ENCODE peak calls at places on chromosome 21, in eight cellular contexts. B, F, G, E, Q, P, H and V are unnamed samples.

GRCh38 chr21:43884012-43884860 is 19.2 kb downstream of the AGPAT3 start:
- DNase-seq in P (peak; percentile 84), B (no peak), H (peak; percentile 24), E (peak; percentile 61), Q (peak; percentile 65), G (peak; percentile 90), F (no peak), V (no peak)

GRCh38 chr21:21383126-21383525 is 384.9 kb downstream of the NCAM2 start:
- DNase-seq in Q (no peak), G (no peak), H (no peak), P (no peak), F (no peak), E (no peak), B (peak; percentile 11), V (peak; percentile 35)

GRCh38 chr21:32411366-32412161 is 942 bp upstream of the EVA1C start:
- DNase-seq in G (peak; percentile 95), Q (peak; percentile 55), H (peak; percentile 74), P (peak; percentile 93), F (no peak), E (peak; percentile 96), B (peak; percentile 38), V (peak; percentile 64)

GRCh38 chr21:16071082-16071481 is 341.3 kb downstream of the USP25 start:
- DNase-seq in H (peak; percentile 21), F (no peak), P (peak; percentile 12), G (no peak), Q (no peak), E (no peak), B (no peak), V (peak; percentile 50)

GRCh38 chr21:46229133-46229922 is 754 bp upstream of the LSS start:
- DNase-seq in Q (no peak), P (peak; percentile 83), E (no peak), F (peak; percentile 16), B (no peak), H (peak; percentile 30), G (no peak), V (no peak)

GRCh38 chr21:44966135-44967081 is 26.6 kb downstream of the SLX9 start:
- DNase-seq in H (no peak), P (no peak), E (no peak), Q (no peak), F (no peak), G (no peak), B (no peak), V (no peak)

GRCh38 chr21:31374430-31374829 is 30.4 kb upstream of the TIAM1 start:
- DNase-seq in B (no peak), P (no peak), F (no peak), E (no peak), G (no peak), Q (no peak), H (no peak), V (no peak)

GRCh38 chr21:28083350-28083749 is 909.3 kb downstream of the LTN1 start:
- DNase-seq in B (no peak), P (no peak), F (no peak), E (no peak), H (peak; percentile 34), G (no peak), Q (no peak), V (no peak)

GRCh38 chr21:36567216-36567917 is 87.4 kb upstream of the CLDN14 start:
- DNase-seq in G (no peak), H (no peak), B (no peak), E (no peak), F (no peak), Q (no peak), P (no peak), V (peak; percentile 35)

GRCh38 chr21:17159697-17160096 is 353.1 kb upstream of the CXADR start:
- DNase-seq in G (no peak), F (no peak), H (no peak), Q (no peak), E (no peak), P (no peak), B (no peak), V (no peak)

DNA sequence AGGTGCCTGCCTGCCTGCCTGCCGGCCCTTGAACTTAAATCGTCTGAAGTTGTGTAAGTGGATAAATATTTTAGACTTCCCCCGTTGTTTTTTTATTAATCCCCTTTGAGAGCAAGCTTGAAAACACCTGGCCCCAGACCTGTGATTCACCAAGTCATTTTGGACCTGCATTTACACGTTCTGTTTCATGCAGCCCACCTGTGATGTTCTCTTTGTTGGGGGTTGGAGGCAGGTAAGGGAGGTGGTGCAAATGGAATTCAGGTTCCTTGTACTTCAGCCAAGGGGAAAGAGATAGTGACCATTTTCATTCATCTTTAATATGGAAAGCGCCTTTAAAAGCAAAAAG is 1.2 kb downstream of the SLC37A1 start:
- DNase-seq in Q (no peak), F (no peak), P (no peak), G (no peak), E (no peak), B (no peak), H (no peak), V (no peak)
- H3K4me3 ChIP-seq in Q (peak overlapping the region; percentile 83), F (peak overlapping the region; percentile 50), P (peak overlapping the region; percentile 72), G (peak overlapping the region; percentile 99), E (peak overlapping the region; percentile 88), B (no peak overlapping the region), H (peak overlapping the region; percentile 85), V (no peak overlapping the region)

DNA sequence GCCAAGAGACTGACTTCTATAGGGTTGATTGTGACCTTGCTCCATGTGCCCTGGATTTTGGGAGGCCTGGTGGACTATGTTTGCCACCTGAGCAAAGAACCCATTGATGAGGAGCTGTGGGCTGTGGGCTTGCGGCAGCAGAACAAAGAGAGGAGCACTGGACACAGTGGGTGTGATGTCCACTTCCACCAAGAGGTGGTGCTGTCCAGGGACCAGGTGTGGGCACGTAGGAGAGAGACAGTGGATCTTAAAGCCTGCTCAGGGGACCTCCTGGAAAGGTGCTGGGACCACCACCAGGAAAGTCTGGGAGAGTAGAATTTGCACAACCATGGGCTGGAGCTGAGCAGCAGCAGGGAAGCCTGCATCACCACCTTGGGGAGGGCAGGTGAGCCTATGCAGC is 106.7 kb upstream of the ETS2 start:
- DNase-seq in P (no peak), Q (peak; percentile 15), E (no peak), B (no peak), H (peak; percentile 43), F (peak; percentile 3), G (no peak), V (no peak)
- TF ChIP-seq CTCF in P (no peak), Q (peak; percentile 33), E (no peak), B (no peak), H (peak; percentile 52), F (no peak), G (no peak), V (peak; percentile 24)

GRCh38 chr21:33644383-33645074 is 2.2 kb downstream of the ITSN1 start:
- DNase-seq in B (peak; percentile 66), F (no peak), E (no peak), P (no peak), H (peak; percentile 22), Q (peak; percentile 30), G (no peak), V (peak; percentile 82)
- H3K4me3 ChIP-seq in B (peak overlapping the region; percentile 96), F (peak overlapping the region; percentile 100), E (peak overlapping the region; percentile 65), P (no peak overlapping the region), H (peak overlapping the region; percentile 52), Q (peak overlapping the region; percentile 60), G (peak overlapping the region; percentile 92), V (peak overlapping the region; percentile 79)

GRCh38 chr21:19507682-19508260 is 1104.2 kb upstream of the TMPRSS15 start:
- DNase-seq in B (no peak), E (no peak), F (no peak), Q (peak; percentile 31), P (no peak), H (peak; percentile 65), G (no peak), V (no peak)
- TF ChIP-seq CTCF in B (no peak), E (peak; percentile 20), F (no peak), Q (peak; percentile 62), P (no peak), H (peak; percentile 76), G (no peak), V (no peak)